ENCODE peak calls at places on chromosomes 2 and 18, in six cellular contexts. J, S, R, F, U and M are unnamed samples.

GRCh38 chr2:142599504-142599903 is 278.0 kb upstream of the KYNU start:
- DNase-seq in J (no peak), S (no peak), R (no peak), F (peak), U (no peak), M (no peak)

GRCh38 chr2:88188741-88189140 is 18.6 kb downstream of the THNSL2 start:
- DNase-seq in J (no peak), S (no peak), R (no peak), F (no peak), U (no peak), M (no peak)

GRCh38 chr2:207394203-207394741 is 135.5 kb upstream of the CREB1 start:
- DNase-seq in J (no peak), S (no peak), R (peak), F (peak), U (no peak), M (no peak)

GRCh38 chr2:116160657-116161056 is 1653.8 kb upstream of the DDX18 start:
- DNase-seq in J (no peak), S (no peak), R (no peak), F (no peak), U (no peak), M (no peak)

GRCh38 chr2:127648321-127648720 is 2.4 kb downstream of the GPR17 start:
- DNase-seq in J (no peak), S (no peak), R (no peak), F (no peak), U (no peak), M (no peak)

GRCh38 chr2:28952806-28953190 is 28.3 kb upstream of the TOGARAM2 start:
- DNase-seq in J (no peak), S (no peak), R (no peak), F (peak), U (no peak), M (no peak)

GRCh38 chr2:128309341-128310093 is 9.2 kb downstream of the HS6ST1 start:
- DNase-seq in J (peak), S (peak), R (no peak), F (no peak), U (no peak), M (no peak)

GRCh38 chr18:26547302-26548143 is 830 bp downstream of the KCTD1 start:
- DNase-seq in J (no peak), S (peak), R (no peak), F (peak), U (peak), M (no peak)

GRCh38 chr2:57701391-57701791 is 345.2 kb upstream of the VRK2 start:
- DNase-seq in J (no peak), S (no peak), R (no peak), F (peak), U (no peak), M (no peak)

GRCh38 chr2:191352536-191352935 is 107.3 kb downstream of the MYO1B start:
- DNase-seq in J (no peak), S (no peak), R (peak), F (no peak), U (no peak), M (no peak)